ENCODE peak calls at places on chromosomes 5 and 9, in eight cellular contexts. S is tibial artery, R is AG10803, J is left ventricle myocardium inferior, E is epithelial cell of esophagus, H is GM12865, K is NB4, I is cardiac fibroblast. T is an unnamed sample.
A peak's percentile ranks its signal among the peaks of the same experiment; 100 is the strongest.

GRCh38 chr5:131758520-131758900 is 38.3 kb downstream of the FNIP1 start:
- DNase-seq in J (no peak), E (no peak), S (no peak), R (peak; percentile 27), H (no peak), K (no peak), I (no peak), T (no peak)

GRCh38 chr5:146313027-146313426 is 25.6 kb upstream of the POU4F3 start:
- DNase-seq in E (no peak), I (no peak), R (no peak), J (no peak), K (peak; percentile 82), H (peak; percentile 25), S (no peak), T (no peak)

GRCh38 chr9:5263568-5264218 is 32.5 kb downstream of the INSL4 start:
- DNase-seq in R (peak; percentile 1), K (peak; percentile 45), E (peak; percentile 45), J (no peak), I (peak; percentile 24), S (no peak), H (peak; percentile 61), T (peak; percentile 4)

GRCh38 chr5:14038341-14038959 is 94.0 kb upstream of the DNAH5 start:
- DNase-seq in I (peak; percentile 93), S (no peak), J (no peak), E (peak; percentile 70), H (no peak), K (peak; percentile 59), R (peak; percentile 85), T (peak; percentile 98)

GRCh38 chr9:115590016-115590415 is 472.1 kb upstream of the TNC start:
- DNase-seq in S (no peak), K (no peak), I (peak; percentile 97), E (peak; percentile 75), J (no peak), H (no peak), R (peak; percentile 98), T (peak; percentile 93)

GRCh38 chr9:124280176-124280691 is 22.5 kb downstream of the NEK6 start:
- DNase-seq in K (no peak), S (peak; percentile 96), I (peak; percentile 82), E (peak; percentile 57), J (no peak), H (no peak), R (peak; percentile 85), T (peak; percentile 82)

GRCh38 chr5:134463991-134464760 is 52.5 kb upstream of the CDKN2AIPNL start:
- DNase-seq in J (no peak), R (no peak), E (peak; percentile 23), H (no peak), I (peak; percentile 47), K (peak; percentile 22), S (peak; percentile 47), T (peak; percentile 43)

GRCh38 chr5:10214036-10214435 is 35.7 kb downstream of the ATPSCKMT start:
- DNase-seq in S (no peak), H (no peak), J (no peak), I (no peak), K (no peak), R (peak; percentile 24), E (no peak), T (no peak)

GRCh38 chr5:96516631-96517071 is 83.6 kb upstream of the PCSK1 start:
- DNase-seq in I (peak; percentile 72), H (no peak), R (peak; percentile 56), K (no peak), J (no peak), E (no peak), S (no peak), T (no peak)

GRCh38 chr9:30609713-30610112 is 1774.7 kb upstream of the ACO1 start:
- DNase-seq in R (no peak), S (no peak), E (no peak), I (no peak), H (no peak), J (no peak), K (peak; percentile 16), T (no peak)

GRCh38 chr5:91144491-91145232 is 238.5 kb downstream of the ARRDC3 start:
- DNase-seq in R (no peak), E (no peak), K (no peak), I (no peak), H (no peak), S (no peak), J (no peak), T (no peak)

GRCh38 chr5:155260798-155261197 is 247.2 kb downstream of the KIF4B start:
- DNase-seq in H (peak; percentile 28), R (no peak), E (peak; percentile 53), I (no peak), K (peak; percentile 80), J (no peak), S (no peak), T (no peak)

GRCh38 chr5:41527201-41527779 is 16.9 kb upstream of the PLCXD3 start:
- DNase-seq in S (peak; percentile 61), H (no peak), E (peak; percentile 93), I (peak; percentile 99), R (peak; percentile 90), J (peak; percentile 24), K (no peak), T (peak; percentile 77)

GRCh38 chr5:72604111-72604792 is 97.0 kb upstream of the ZNF366 start:
- DNase-seq in S (no peak), I (peak; percentile 80), J (no peak), K (no peak), H (no peak), E (peak; percentile 65), R (no peak), T (peak; percentile 48)

DNA sequence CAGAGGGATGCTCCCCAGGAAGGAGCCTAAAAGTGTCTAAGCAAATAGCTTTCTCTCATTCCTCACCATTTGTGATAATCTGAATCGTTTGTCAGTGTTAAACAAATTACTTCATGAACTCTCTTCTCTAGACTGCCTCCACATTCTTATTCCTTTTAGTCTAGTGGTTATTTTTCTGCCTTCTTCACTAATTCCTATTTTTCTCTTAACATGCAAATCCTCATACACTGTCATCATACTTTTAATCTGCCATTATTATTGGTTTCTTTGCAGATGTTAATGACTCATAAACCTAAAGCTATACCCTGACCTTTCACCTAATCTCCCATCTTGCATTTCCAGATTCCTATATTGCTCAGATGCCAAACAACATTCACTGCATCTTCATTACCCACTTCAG is 428.9 kb downstream of the EFNA5 start:
- DNase-seq in K (no peak), J (no peak), S (no peak), H (no peak), I (no peak), E (peak; percentile 40), R (no peak), T (no peak)
- TF ChIP-seq CTCF in K (no peak), J (no peak), S (no peak), H (no peak), I (no peak), E (no peak), R (no peak), T (no peak)

DNA sequence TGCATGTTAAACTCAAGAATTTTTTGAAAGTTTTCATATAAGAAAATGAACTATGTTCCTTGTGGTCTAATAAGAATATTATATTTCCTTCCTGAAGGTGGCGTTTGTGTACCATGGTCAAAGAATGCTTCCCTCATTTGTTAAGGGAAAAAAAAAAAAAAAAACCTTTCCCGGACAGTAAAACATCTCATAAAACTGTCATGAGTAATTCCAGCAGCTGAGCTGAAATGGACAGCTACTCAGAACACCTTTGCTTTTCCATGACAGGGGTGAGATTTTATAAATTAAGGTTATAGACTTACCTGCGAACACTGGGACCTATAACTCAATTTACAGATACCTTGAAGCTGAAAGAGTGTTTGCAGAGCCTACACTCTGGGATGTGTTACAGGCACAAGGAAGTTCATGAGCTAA is 113.2 kb upstream of the RANBP3L start:
- DNase-seq in H (peak; percentile 28), S (no peak), K (peak; percentile 69), I (peak; percentile 73), R (peak; percentile 73), E (peak; percentile 69), J (no peak), T (peak; percentile 69)
- H3K4me3 ChIP-seq in H (no peak overlapping the region), S (no peak overlapping the region), K (no peak overlapping the region), I (no peak overlapping the region), R (no peak overlapping the region), E (no peak overlapping the region), J (no peak overlapping the region), T (no peak overlapping the region)

DNA sequence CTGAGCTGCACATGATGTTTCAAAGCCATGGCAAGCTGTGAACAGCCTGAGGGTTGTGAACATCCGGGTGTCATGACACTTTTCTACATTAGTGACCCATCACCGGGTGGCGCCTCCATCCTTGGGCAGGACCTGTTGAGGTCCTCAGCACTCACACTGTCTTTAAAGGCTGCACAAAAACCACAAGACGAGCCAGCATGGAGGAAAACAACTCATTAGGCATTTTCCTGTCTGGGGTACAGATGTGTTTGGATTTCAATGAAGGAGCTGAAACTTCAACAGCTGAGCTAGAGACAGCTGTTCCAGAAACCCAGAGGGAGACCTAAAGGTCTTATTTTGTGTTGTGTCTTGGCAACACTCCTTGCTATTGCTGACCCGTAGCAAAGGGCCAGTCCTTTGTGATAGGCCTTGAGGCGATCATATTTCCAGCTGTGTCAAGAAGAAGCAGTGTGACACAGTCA is 151.9 kb upstream of the VLDLR start:
- DNase-seq in K (peak; percentile 76), S (no peak), I (peak; percentile 32), E (peak; percentile 25), H (peak; percentile 26), R (peak; percentile 45), J (peak; percentile 41), T (peak; percentile 29)
- TF ChIP-seq CTCF in K (peak; percentile 56), S (no peak), I (no peak), E (no peak), H (no peak), R (no peak), J (no peak), T (no peak)

DNA sequence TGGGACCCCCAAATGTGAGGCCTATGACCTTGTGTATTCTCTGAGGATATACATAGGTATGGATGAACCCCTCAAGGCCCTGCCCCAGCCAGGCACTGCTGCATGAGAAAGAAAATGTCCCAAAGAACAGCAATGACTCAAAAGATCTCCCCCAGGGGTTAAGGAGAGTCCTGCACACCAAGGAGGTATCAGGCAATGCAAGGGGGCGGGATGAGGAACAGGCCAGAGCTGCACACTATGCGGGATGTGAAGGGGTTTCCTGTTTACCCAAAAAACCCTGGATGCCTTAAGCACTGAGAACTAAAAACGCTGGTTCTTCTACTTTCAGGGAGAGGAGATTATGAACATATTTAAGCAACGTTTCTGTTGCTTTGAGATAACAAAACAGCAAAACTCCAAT is 3.4 kb downstream of the RAPGEF1 start:
- DNase-seq in I (no peak), J (no peak), E (no peak), S (no peak), R (no peak), H (peak; percentile 45), K (peak; percentile 34), T (no peak)
- H3K4me3 ChIP-seq in I (no peak overlapping the region), J (no peak overlapping the region), E (no peak overlapping the region), S (no peak overlapping the region), R (no peak overlapping the region), H (peak overlapping the region; percentile 65), K (no peak overlapping the region), T (no peak overlapping the region)